ENCODE peak calls at places on chromosomes 1 and 21, in eight cellular contexts. N is HEK293T; V is Right ventricle myocardium superior; M is fibroblast of lung; Z is cardiac muscle cell; L is progenitor cell of endocrine pancreas; F is central memory CD8-positive, alpha-beta T cell; X is GM13977. Q is an unnamed sample.

GRCh38 chr1:88088481-88088880 is 595.6 kb upstream of the PKN2 start:
- DNase-seq in N (no peak), V (peak), M (no peak), Z (no peak), L (no peak), F (no peak), X (no peak), Q (no peak)

GRCh38 chr1:12549106-12549459 is 68.9 kb downstream of the DHRS3 start:
- DNase-seq in N (no peak), V (peak), M (no peak), Z (no peak), L (no peak), F (no peak), X (no peak), Q (no peak)

GRCh38 chr21:14591277-14591876 is 45.3 kb upstream of the SAMSN1 start:
- DNase-seq in N (no peak), V (no peak), M (no peak), Z (no peak), L (no peak), F (no peak), X (no peak), Q (no peak)

GRCh38 chr1:213094446-213094845 is 43.4 kb downstream of the RPS6KC1 start:
- DNase-seq in N (no peak), V (no peak), M (no peak), Z (no peak), L (no peak), F (no peak), X (no peak), Q (no peak)

GRCh38 chr1:200646515-200646914 is 23.2 kb downstream of the DDX59 start:
- DNase-seq in N (no peak), V (no peak), M (peak), Z (no peak), L (no peak), F (no peak), X (no peak), Q (no peak)

GRCh38 chr1:151596166-151596933 is 15.5 kb upstream of the SNX27 start:
- DNase-seq in N (no peak), V (no peak), M (peak), Z (peak), L (no peak), F (no peak), X (no peak), Q (no peak)

GRCh38 chr1:225767591-225768540 is 9.8 kb upstream of the SRP9 start:
- DNase-seq in N (no peak), V (peak), M (peak), Z (peak), L (no peak), F (no peak), X (no peak), Q (no peak)

GRCh38 chr1:192788184-192788583 is 20.7 kb upstream of the RGS2 start:
- DNase-seq in N (no peak), V (no peak), M (peak), Z (peak), L (no peak), F (no peak), X (no peak), Q (no peak)

GRCh38 chr1:184866991-184867788 is 107.1 kb downstream of the NIBAN1 start:
- DNase-seq in N (no peak), V (no peak), M (peak), Z (peak), L (no peak), F (peak), X (peak), Q (peak)

GRCh38 chr1:210570116-210570515 is 241.4 kb downstream of the HHAT start:
- DNase-seq in N (no peak), V (no peak), M (no peak), Z (no peak), L (no peak), F (no peak), X (no peak), Q (no peak)

GRCh38 chr1:71745326-71745725 is 537.0 kb downstream of the NEGR1 start:
- DNase-seq in N (no peak), V (no peak), M (no peak), Z (no peak), L (no peak), F (no peak), X (no peak), Q (no peak)

GRCh38 chr1:223230161-223230881 is 87.3 kb upstream of the TLR5 start:
- DNase-seq in N (no peak), V (no peak), M (peak), Z (peak), L (no peak), F (no peak), X (no peak), Q (no peak)

GRCh38 chr1:84773933-84774497 is 83.8 kb upstream of the SSX2IP start:
- DNase-seq in N (no peak), V (no peak), M (no peak), Z (no peak), L (no peak), F (no peak), X (no peak), Q (no peak)

GRCh38 chr21:16427587-16428087 is 697.9 kb downstream of the USP25 start:
- DNase-seq in N (no peak), V (no peak), M (no peak), Z (no peak), L (no peak), F (no peak), X (no peak), Q (no peak)

GRCh38 chr1:173995475-173995874 is 26.7 kb downstream of the RC3H1 start:
- DNase-seq in N (no peak), V (no peak), M (no peak), Z (no peak), L (no peak), F (no peak), X (no peak), Q (no peak)

GRCh38 chr1:163440090-163440489 is 118.3 kb downstream of the NUF2 start:
- DNase-seq in N (no peak), V (peak), M (no peak), Z (no peak), L (no peak), F (no peak), X (no peak), Q (no peak)

GRCh38 chr1:65001238-65001792 is 35.0 kb upstream of the JAK1 start:
- DNase-seq in N (peak), V (peak), M (peak), Z (peak), L (no peak), F (peak), X (peak), Q (peak)

GRCh38 chr1:108643492-108644333 is 17.2 kb downstream of the HENMT1 start:
- DNase-seq in N (peak), V (no peak), M (peak), Z (peak), L (no peak), F (peak), X (peak), Q (peak)

GRCh38 chr1:199727682-199728081 is 299.8 kb upstream of the NR5A2 start:
- DNase-seq in N (no peak), V (no peak), M (no peak), Z (no peak), L (no peak), F (no peak), X (no peak), Q (no peak)

GRCh38 chr1:27342778-27343638 is 1.2 kb downstream of the SYTL1 start:
- DNase-seq in N (no peak), V (peak), M (no peak), Z (no peak), L (no peak), F (peak), X (peak), Q (peak)

GRCh38 chr1:169060010-169060722 is 46.3 kb upstream of the ATP1B1 start:
- DNase-seq in N (no peak), V (no peak), M (no peak), Z (no peak), L (no peak), F (no peak), X (no peak), Q (no peak)

GRCh38 chr1:41626146-41626545 is 141.7 kb upstream of the EDN2 start:
- DNase-seq in N (no peak), V (no peak), M (peak), Z (peak), L (no peak), F (no peak), X (no peak), Q (no peak)

GRCh38 chr21:17279663-17280062 is 233.2 kb upstream of the CXADR start:
- DNase-seq in N (no peak), V (no peak), M (no peak), Z (no peak), L (no peak), F (no peak), X (no peak), Q (no peak)

GRCh38 chr1:109397451-109398342 is at the start of gene SORT1:
- DNase-seq in N (peak), V (peak), M (peak), Z (peak), L (peak), F (peak), X (peak), Q (peak)

GRCh38 chr1:8396912-8397406 is 79.0 kb downstream of the SLC45A1 start:
- DNase-seq in N (no peak), V (no peak), M (peak), Z (peak), L (no peak), F (peak), X (no peak), Q (no peak)

GRCh38 chr1:119327436-119328155 is 41.0 kb upstream of the HAO2 start:
- DNase-seq in N (peak), V (no peak), M (peak), Z (peak), L (peak), F (no peak), X (no peak), Q (peak)

GRCh38 chr1:160637821-160638539 is 8.9 kb downstream of the SLAMF1 start:
- DNase-seq in N (no peak), V (no peak), M (peak), Z (peak), L (no peak), F (peak), X (peak), Q (peak)

GRCh38 chr1:95229042-95229441 is 5.0 kb upstream of the RWDD3 start:
- DNase-seq in N (no peak), V (no peak), M (peak), Z (no peak), L (no peak), F (no peak), X (no peak), Q (no peak)

GRCh38 chr1:9559673-9560072 is 20.4 kb downstream of the SLC25A33 start:
- DNase-seq in N (no peak), V (no peak), M (no peak), Z (no peak), L (no peak), F (no peak), X (no peak), Q (no peak)

GRCh38 chr1:179575497-179576314 is at the start of gene NPHS2:
- DNase-seq in N (no peak), V (no peak), M (no peak), Z (no peak), L (no peak), F (no peak), X (no peak), Q (no peak)

GRCh38 chr1:24955161-24955560 is 25.1 kb upstream of the RUNX3 start:
- DNase-seq in N (no peak), V (no peak), M (peak), Z (peak), L (no peak), F (peak), X (no peak), Q (peak)

GRCh38 chr1:35085421-35085820 is 6.2 kb downstream of the ZMYM1 start:
- DNase-seq in N (no peak), V (no peak), M (peak), Z (no peak), L (no peak), F (no peak), X (no peak), Q (no peak)

GRCh38 chr1:1309525-1310385 is 1.4 kb downstream of the PUSL1 start:
- DNase-seq in N (no peak), V (no peak), M (no peak), Z (no peak), L (no peak), F (no peak), X (no peak), Q (no peak)

GRCh38 chr21:35050348-35051286 is 1.5 kb upstream of the RUNX1 start:
- DNase-seq in N (no peak), V (no peak), M (peak), Z (no peak), L (no peak), F (no peak), X (peak), Q (peak)

GRCh38 chr1:172809751-172810150 is 150.8 kb downstream of the FASLG start:
- DNase-seq in N (no peak), V (no peak), M (no peak), Z (no peak), L (no peak), F (no peak), X (no peak), Q (no peak)